ENCODE peak calls at places on chromosome X, in eight cellular contexts. A is ELR, D is immature natural killer cell, L is HEK293T, P is WTC11, F is brain microvascular endothelial cell, G is heart right ventricle, U is GDM1. I is an unnamed sample.

GRCh38 chrX:48676106-48676892 is 7.3 kb upstream of the WAS start:
- DNase-seq in A (peak), D (peak), L (peak), P (peak), F (peak), G (peak), U (peak), I (peak)

GRCh38 chrX:22800806-22801205 is 199.0 kb upstream of the DDX53 start:
- DNase-seq in A (peak), D (no peak), L (no peak), P (no peak), F (no peak), G (no peak), U (no peak), I (peak)

GRCh38 chrX:131792356-131792749 is 230.7 kb upstream of the STK26 start:
- DNase-seq in A (peak), D (peak), L (peak), P (no peak), F (peak), G (peak), U (peak), I (no peak)

GRCh38 chrX:153564047-153564606 is 34.8 kb downstream of the CCNQ start:
- DNase-seq in A (no peak), D (no peak), L (no peak), P (no peak), F (no peak), G (peak), U (no peak), I (no peak)

GRCh38 chrX:136112781-136113180 is 34.6 kb upstream of the FHL1 start:
- DNase-seq in A (no peak), D (no peak), L (no peak), P (no peak), F (no peak), G (no peak), U (no peak), I (no peak)

GRCh38 chrX:50430917-50431316 is 39.7 kb downstream of the DGKK start:
- DNase-seq in A (no peak), D (no peak), L (no peak), P (no peak), F (no peak), G (no peak), U (no peak), I (peak)

GRCh38 chrX:151982217-151982616 is 7.7 kb upstream of the GABRE start:
- DNase-seq in A (peak), D (no peak), L (no peak), P (no peak), F (peak), G (no peak), U (no peak), I (peak)

GRCh38 chrX:5976332-5976731 is 252.3 kb downstream of the NLGN4X start:
- DNase-seq in A (no peak), D (no peak), L (no peak), P (no peak), F (no peak), G (no peak), U (no peak), I (no peak)

GRCh38 chrX:13376857-13377441 is 57.1 kb upstream of the ATXN3L start:
- DNase-seq in A (peak), D (no peak), L (no peak), P (no peak), F (peak), G (no peak), U (peak), I (peak)

GRCh38 chrX:133415276-133416105 is at the start of gene GPC4:
- DNase-seq in A (no peak), D (no peak), L (peak), P (peak), F (peak), G (peak), U (no peak), I (peak)

GRCh38 chrX:74519870-74520269 is 94.6 kb downstream of the RLIM start:
- DNase-seq in A (no peak), D (no peak), L (no peak), P (no peak), F (no peak), G (peak), U (no peak), I (no peak)

GRCh38 chrX:56385336-56385735 is 153.2 kb downstream of the KLF8 start:
- DNase-seq in A (no peak), D (no peak), L (no peak), P (no peak), F (no peak), G (no peak), U (no peak), I (no peak)

GRCh38 chrX:119745283-119745848 is 13.0 kb upstream of the SOWAHD start:
- DNase-seq in A (no peak), D (no peak), L (no peak), P (no peak), F (no peak), G (no peak), U (no peak), I (no peak)

GRCh38 chrX:84046403-84046984 is 141.5 kb downstream of the RPS6KA6 start:
- DNase-seq in A (peak), D (no peak), L (peak), P (peak), F (no peak), G (no peak), U (no peak), I (peak)

GRCh38 chrX:56789518-56790070 is 60.6 kb downstream of the NBDY start:
- DNase-seq in A (no peak), D (no peak), L (no peak), P (no peak), F (no peak), G (no peak), U (no peak), I (no peak)

GRCh38 chrX:152821145-152821765 is 9.3 kb downstream of the CETN2 start:
- DNase-seq in A (peak), D (no peak), L (peak), P (peak), F (peak), G (no peak), U (no peak), I (peak)

GRCh38 chrX:39855748-39856129 is 242.0 kb downstream of the BCOR start:
- DNase-seq in A (peak), D (peak), L (no peak), P (no peak), F (peak), G (no peak), U (peak), I (peak)

GRCh38 chrX:132023117-132023895 is at the start of gene STK26:
- DNase-seq in A (peak), D (peak), L (peak), P (peak), F (peak), G (peak), U (peak), I (peak)

GRCh38 chrX:39835776-39836175 is 262.0 kb downstream of the BCOR start:
- DNase-seq in A (no peak), D (no peak), L (no peak), P (no peak), F (no peak), G (no peak), U (no peak), I (no peak)

GRCh38 chrX:128425546-128425945 is 373.3 kb upstream of the ACTRT1 start:
- DNase-seq in A (no peak), D (no peak), L (no peak), P (no peak), F (no peak), G (no peak), U (no peak), I (no peak)

GRCh38 chrX:8728932-8729331 is 3.0 kb downstream of the ANOS1 start:
- DNase-seq in A (no peak), D (no peak), L (no peak), P (no peak), F (no peak), G (no peak), U (no peak), I (no peak)

GRCh38 chrX:150219374-150220185 is 143.5 kb upstream of the MAMLD1 start:
- DNase-seq in A (peak), D (no peak), L (no peak), P (peak), F (no peak), G (peak), U (no peak), I (peak)

GRCh38 chrX:24241822-24242648 is 71.8 kb downstream of the SUPT20HL2 start:
- DNase-seq in A (peak), D (peak), L (peak), P (no peak), F (peak), G (no peak), U (peak), I (peak)

GRCh38 chrX:108484251-108484650 is 44.6 kb downstream of the COL4A5 start:
- DNase-seq in A (no peak), D (no peak), L (no peak), P (no peak), F (no peak), G (no peak), U (no peak), I (no peak)